ENCODE peak calls at places on chromosomes 3 and 15, in eight cellular contexts. One of them, this sample, is unnamed.

GRCh38 chr3:169772530-169772950 is 656 bp upstream of the MYNN start:
- DNase-seq in left lobe of liver: peak
- DNase-seq in WTC11: peak
- DNase-seq in activated CD4-positive, alpha-beta T cell treated with anti-CD3 and anti-CD28 coated beads for 24 hours: peak
- DNase-seq in uterus: peak
- DNase-seq in HAP-1: peak
- DNase-seq in Right ventricle myocardium superior: peak
- DNase-seq in neural crest cell: peak
- DNase-seq in this sample: peak

GRCh38 chr3:14428087-14429067 is 26.0 kb downstream of the SLC6A6 start:
- DNase-seq in left lobe of liver: no peak
- DNase-seq in WTC11: no peak
- DNase-seq in activated CD4-positive, alpha-beta T cell treated with anti-CD3 and anti-CD28 coated beads for 24 hours: peak
- DNase-seq in uterus: no peak
- DNase-seq in HAP-1: no peak
- DNase-seq in Right ventricle myocardium superior: no peak
- DNase-seq in neural crest cell: no peak
- DNase-seq in this sample: no peak

GRCh38 chr3:171347017-171347979 is 112.9 kb downstream of the TNIK start:
- DNase-seq in left lobe of liver: no peak
- DNase-seq in WTC11: no peak
- DNase-seq in activated CD4-positive, alpha-beta T cell treated with anti-CD3 and anti-CD28 coated beads for 24 hours: no peak
- DNase-seq in uterus: no peak
- DNase-seq in HAP-1: no peak
- DNase-seq in Right ventricle myocardium superior: no peak
- DNase-seq in neural crest cell: no peak
- DNase-seq in this sample: no peak

GRCh38 chr3:38157117-38157516 is 8.2 kb upstream of the OXSR1 start:
- DNase-seq in left lobe of liver: no peak
- DNase-seq in WTC11: no peak
- DNase-seq in activated CD4-positive, alpha-beta T cell treated with anti-CD3 and anti-CD28 coated beads for 24 hours: no peak
- DNase-seq in uterus: no peak
- DNase-seq in HAP-1: no peak
- DNase-seq in Right ventricle myocardium superior: no peak
- DNase-seq in neural crest cell: no peak
- DNase-seq in this sample: no peak

GRCh38 chr3:134056464-134056891 is 26.8 kb upstream of the SLCO2A1 start:
- DNase-seq in left lobe of liver: peak
- DNase-seq in WTC11: no peak
- DNase-seq in activated CD4-positive, alpha-beta T cell treated with anti-CD3 and anti-CD28 coated beads for 24 hours: no peak
- DNase-seq in uterus: no peak
- DNase-seq in HAP-1: no peak
- DNase-seq in Right ventricle myocardium superior: no peak
- DNase-seq in neural crest cell: no peak
- DNase-seq in this sample: no peak

GRCh38 chr3:134448664-134449063 is 37.1 kb downstream of the ANAPC13 start:
- DNase-seq in left lobe of liver: no peak
- DNase-seq in WTC11: no peak
- DNase-seq in activated CD4-positive, alpha-beta T cell treated with anti-CD3 and anti-CD28 coated beads for 24 hours: no peak
- DNase-seq in uterus: no peak
- DNase-seq in HAP-1: no peak
- DNase-seq in Right ventricle myocardium superior: no peak
- DNase-seq in neural crest cell: no peak
- DNase-seq in this sample: no peak

GRCh38 chr3:27590437-27591320 is 106.5 kb upstream of the SLC4A7 start:
- DNase-seq in left lobe of liver: no peak
- DNase-seq in WTC11: no peak
- DNase-seq in activated CD4-positive, alpha-beta T cell treated with anti-CD3 and anti-CD28 coated beads for 24 hours: no peak
- DNase-seq in uterus: peak
- DNase-seq in HAP-1: no peak
- DNase-seq in Right ventricle myocardium superior: no peak
- DNase-seq in neural crest cell: no peak
- DNase-seq in this sample: no peak

GRCh38 chr15:57320543-57321220 is 55.6 kb upstream of the CGNL1 start:
- DNase-seq in left lobe of liver: no peak
- DNase-seq in WTC11: no peak
- DNase-seq in activated CD4-positive, alpha-beta T cell treated with anti-CD3 and anti-CD28 coated beads for 24 hours: no peak
- DNase-seq in uterus: no peak
- DNase-seq in HAP-1: no peak
- DNase-seq in Right ventricle myocardium superior: peak
- DNase-seq in neural crest cell: no peak
- DNase-seq in this sample: no peak

GRCh38 chr3:108396336-108396735 is 100.0 kb downstream of the HHLA2 start:
- DNase-seq in left lobe of liver: no peak
- DNase-seq in WTC11: no peak
- DNase-seq in activated CD4-positive, alpha-beta T cell treated with anti-CD3 and anti-CD28 coated beads for 24 hours: no peak
- DNase-seq in uterus: no peak
- DNase-seq in HAP-1: no peak
- DNase-seq in Right ventricle myocardium superior: no peak
- DNase-seq in neural crest cell: no peak
- DNase-seq in this sample: no peak

GRCh38 chr3:53375019-53375418 is 27.7 kb upstream of the DCP1A start:
- DNase-seq in left lobe of liver: peak
- DNase-seq in WTC11: peak
- DNase-seq in activated CD4-positive, alpha-beta T cell treated with anti-CD3 and anti-CD28 coated beads for 24 hours: peak
- DNase-seq in uterus: peak
- DNase-seq in HAP-1: peak
- DNase-seq in Right ventricle myocardium superior: no peak
- DNase-seq in neural crest cell: peak
- DNase-seq in this sample: peak

GRCh38 chr3:25916286-25916685 is 126.4 kb downstream of the OXSM start:
- DNase-seq in left lobe of liver: no peak
- DNase-seq in WTC11: no peak
- DNase-seq in activated CD4-positive, alpha-beta T cell treated with anti-CD3 and anti-CD28 coated beads for 24 hours: no peak
- DNase-seq in uterus: no peak
- DNase-seq in HAP-1: no peak
- DNase-seq in Right ventricle myocardium superior: no peak
- DNase-seq in neural crest cell: no peak
- DNase-seq in this sample: no peak

GRCh38 chr3:97658670-97659285 is 105.8 kb upstream of the ARL6 start:
- DNase-seq in left lobe of liver: no peak
- DNase-seq in WTC11: no peak
- DNase-seq in activated CD4-positive, alpha-beta T cell treated with anti-CD3 and anti-CD28 coated beads for 24 hours: no peak
- DNase-seq in uterus: no peak
- DNase-seq in HAP-1: peak
- DNase-seq in Right ventricle myocardium superior: no peak
- DNase-seq in neural crest cell: no peak
- DNase-seq in this sample: no peak

GRCh38 chr15:94460624-94461023 is 229.3 kb downstream of the MCTP2 start:
- DNase-seq in left lobe of liver: no peak
- DNase-seq in WTC11: no peak
- DNase-seq in activated CD4-positive, alpha-beta T cell treated with anti-CD3 and anti-CD28 coated beads for 24 hours: no peak
- DNase-seq in uterus: no peak
- DNase-seq in HAP-1: no peak
- DNase-seq in Right ventricle myocardium superior: no peak
- DNase-seq in neural crest cell: no peak
- DNase-seq in this sample: no peak

GRCh38 chr3:136305879-136306278 is 55.7 kb downstream of the PCCB start:
- DNase-seq in left lobe of liver: no peak
- DNase-seq in WTC11: no peak
- DNase-seq in activated CD4-positive, alpha-beta T cell treated with anti-CD3 and anti-CD28 coated beads for 24 hours: no peak
- DNase-seq in uterus: no peak
- DNase-seq in HAP-1: peak
- DNase-seq in Right ventricle myocardium superior: no peak
- DNase-seq in neural crest cell: no peak
- DNase-seq in this sample: no peak

GRCh38 chr3:120143676-120144075 is 49.4 kb upstream of the GSK3B start:
- DNase-seq in left lobe of liver: peak
- DNase-seq in WTC11: no peak
- DNase-seq in activated CD4-positive, alpha-beta T cell treated with anti-CD3 and anti-CD28 coated beads for 24 hours: no peak
- DNase-seq in uterus: no peak
- DNase-seq in HAP-1: no peak
- DNase-seq in Right ventricle myocardium superior: no peak
- DNase-seq in neural crest cell: no peak
- DNase-seq in this sample: no peak

GRCh38 chr15:98556321-98556720 is 92.0 kb upstream of the IGF1R start:
- DNase-seq in left lobe of liver: no peak
- DNase-seq in WTC11: no peak
- DNase-seq in activated CD4-positive, alpha-beta T cell treated with anti-CD3 and anti-CD28 coated beads for 24 hours: no peak
- DNase-seq in uterus: no peak
- DNase-seq in HAP-1: no peak
- DNase-seq in Right ventricle myocardium superior: no peak
- DNase-seq in neural crest cell: no peak
- DNase-seq in this sample: no peak

GRCh38 chr3:160474416-160474838 is 24.8 kb upstream of the TRIM59 start:
- DNase-seq in left lobe of liver: no peak
- DNase-seq in WTC11: no peak
- DNase-seq in activated CD4-positive, alpha-beta T cell treated with anti-CD3 and anti-CD28 coated beads for 24 hours: no peak
- DNase-seq in uterus: no peak
- DNase-seq in HAP-1: no peak
- DNase-seq in Right ventricle myocardium superior: no peak
- DNase-seq in neural crest cell: no peak
- DNase-seq in this sample: no peak

GRCh38 chr15:82263350-82263749 is 732 bp downstream of the SAXO2 start:
- DNase-seq in left lobe of liver: no peak
- DNase-seq in WTC11: no peak
- DNase-seq in activated CD4-positive, alpha-beta T cell treated with anti-CD3 and anti-CD28 coated beads for 24 hours: no peak
- DNase-seq in uterus: no peak
- DNase-seq in HAP-1: peak
- DNase-seq in Right ventricle myocardium superior: no peak
- DNase-seq in neural crest cell: no peak
- DNase-seq in this sample: no peak

GRCh38 chr3:14844386-14845170 is 25.8 kb downstream of the FGD5 start:
- DNase-seq in left lobe of liver: no peak
- DNase-seq in WTC11: no peak
- DNase-seq in activated CD4-positive, alpha-beta T cell treated with anti-CD3 and anti-CD28 coated beads for 24 hours: no peak
- DNase-seq in uterus: no peak
- DNase-seq in HAP-1: no peak
- DNase-seq in Right ventricle myocardium superior: no peak
- DNase-seq in neural crest cell: no peak
- DNase-seq in this sample: no peak

GRCh38 chr15:63946524-63947065 is 99.7 kb downstream of the DAPK2 start:
- DNase-seq in left lobe of liver: peak
- DNase-seq in WTC11: no peak
- DNase-seq in activated CD4-positive, alpha-beta T cell treated with anti-CD3 and anti-CD28 coated beads for 24 hours: no peak
- DNase-seq in uterus: no peak
- DNase-seq in HAP-1: no peak
- DNase-seq in Right ventricle myocardium superior: no peak
- DNase-seq in neural crest cell: no peak
- DNase-seq in this sample: no peak

GRCh38 chr3:128742821-128743594 is 17.0 kb downstream of the RAB7A start:
- DNase-seq in left lobe of liver: no peak
- DNase-seq in WTC11: no peak
- DNase-seq in activated CD4-positive, alpha-beta T cell treated with anti-CD3 and anti-CD28 coated beads for 24 hours: no peak
- DNase-seq in uterus: no peak
- DNase-seq in HAP-1: no peak
- DNase-seq in Right ventricle myocardium superior: no peak
- DNase-seq in neural crest cell: no peak
- DNase-seq in this sample: no peak

GRCh38 chr3:141561426-141562034 is 74.7 kb downstream of the RASA2 start:
- DNase-seq in left lobe of liver: no peak
- DNase-seq in WTC11: no peak
- DNase-seq in activated CD4-positive, alpha-beta T cell treated with anti-CD3 and anti-CD28 coated beads for 24 hours: peak
- DNase-seq in uterus: peak
- DNase-seq in HAP-1: peak
- DNase-seq in Right ventricle myocardium superior: no peak
- DNase-seq in neural crest cell: peak
- DNase-seq in this sample: peak